ENCODE peak calls at places on chromosomes 11 and 22, in four cellular contexts. One of them, this sample, is unnamed.

GRCh38 chr11:130979386-130979972 is 63.2 kb upstream of the SNX19 start:
- DNase-seq in A549: peak; percentile 3
- DNase-seq in spleen: no peak
- DNase-seq in Peyer's patch: no peak
- DNase-seq in this sample: no peak

GRCh38 chr11:117931971-117932370 is 2.8 kb upstream of the TMPRSS13 start:
- DNase-seq in Peyer's patch: peak; percentile 46
- DNase-seq in A549: no peak
- DNase-seq in spleen: peak; percentile 69
- DNase-seq in this sample: no peak

GRCh38 chr22:36355362-36355761 is 32.4 kb downstream of the MYH9 start:
- DNase-seq in spleen: no peak
- DNase-seq in A549: no peak
- DNase-seq in Peyer's patch: no peak
- DNase-seq in this sample: no peak

GRCh38 chr11:35006389-35007128 is 90.1 kb downstream of the PDHX start:
- DNase-seq in A549: no peak
- DNase-seq in spleen: no peak
- DNase-seq in Peyer's patch: no peak
- DNase-seq in this sample: no peak

GRCh38 chr11:64559351-64560138 is 31.5 kb upstream of the SLC22A12 start:
- DNase-seq in Peyer's patch: no peak
- DNase-seq in spleen: peak; percentile 55
- DNase-seq in A549: no peak
- DNase-seq in this sample: no peak

GRCh38 chr11:287821-288327 is 1.1 kb upstream of the PGGHG start:
- DNase-seq in spleen: peak; percentile 89
- DNase-seq in A549: no peak
- DNase-seq in Peyer's patch: peak; percentile 86
- DNase-seq in this sample: no peak

GRCh38 chr11:8235925-8236324 is 27.8 kb downstream of the LMO1 start:
- DNase-seq in Peyer's patch: no peak
- DNase-seq in A549: no peak
- DNase-seq in spleen: peak; percentile 17
- DNase-seq in this sample: no peak

GRCh38 chr11:120196857-120197253 is 14.0 kb upstream of the OAF start:
- DNase-seq in A549: no peak
- DNase-seq in spleen: no peak
- DNase-seq in Peyer's patch: no peak
- DNase-seq in this sample: no peak

GRCh38 chr11:18408558-18409242 is 3.4 kb upstream of the LDHC start:
- DNase-seq in A549: no peak
- DNase-seq in Peyer's patch: no peak
- DNase-seq in spleen: no peak
- DNase-seq in this sample: no peak
- TF ChIP-seq POLR2A in A549: no peak
- TF ChIP-seq POLR2A in Peyer's patch: no peak
- TF ChIP-seq POLR2A in spleen: no peak
- TF ChIP-seq POLR2A in this sample: no peak

DNA sequence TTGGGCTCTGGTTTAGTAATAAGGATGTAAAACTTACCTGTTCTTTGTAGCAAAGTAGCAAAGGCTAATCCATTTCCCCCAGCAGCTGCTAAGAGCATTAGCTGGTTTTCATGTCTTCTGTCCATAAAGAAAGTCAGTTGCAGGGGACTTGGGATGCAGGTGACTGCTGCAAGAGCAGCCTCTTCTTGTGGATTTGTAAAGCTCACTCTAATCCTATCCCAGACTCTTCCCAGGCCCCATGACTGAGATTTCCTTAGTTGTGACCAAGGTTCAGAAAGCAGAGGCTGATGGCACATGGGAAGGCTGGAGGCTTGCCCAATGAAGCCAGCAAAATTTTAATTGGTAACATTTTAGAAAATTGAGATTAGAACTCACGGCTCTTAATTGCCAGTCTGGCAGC is 94.4 kb upstream of the HORMAD2 start:
- DNase-seq in A549: no peak
- DNase-seq in Peyer's patch: no peak
- DNase-seq in spleen: no peak
- DNase-seq in this sample: no peak
- H3K27ac ChIP-seq in A549: no peak overlapping the region
- H3K27ac ChIP-seq in Peyer's patch: no peak overlapping the region
- H3K27ac ChIP-seq in spleen: no peak overlapping the region
- H3K27ac ChIP-seq in this sample: no peak overlapping the region

DNA sequence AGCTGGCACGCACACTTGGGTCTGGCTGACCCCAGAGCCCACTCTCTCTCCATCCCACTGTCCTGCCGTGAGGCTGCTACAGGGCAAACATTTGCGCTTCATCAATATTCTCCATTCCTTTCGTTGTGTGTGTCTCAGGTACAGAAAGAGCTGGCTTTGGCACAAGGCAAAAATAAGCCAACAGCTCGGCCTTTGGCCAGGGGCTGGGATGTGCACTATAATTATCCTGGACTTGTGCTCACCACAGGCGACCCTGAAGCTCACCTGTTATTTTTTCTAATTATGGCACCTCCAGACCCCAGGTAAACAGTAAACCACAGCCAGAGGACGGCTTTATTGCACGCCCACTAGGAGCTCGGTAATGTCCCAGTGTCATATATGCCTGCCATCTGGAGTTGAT is 10.9 kb downstream of the ZMAT5 start:
- DNase-seq in A549: no peak
- DNase-seq in Peyer's patch: no peak
- DNase-seq in spleen: no peak
- DNase-seq in this sample: no peak
- TF ChIP-seq POLR2A in A549: no peak
- TF ChIP-seq POLR2A in Peyer's patch: no peak
- TF ChIP-seq POLR2A in spleen: no peak
- TF ChIP-seq POLR2A in this sample: no peak

DNA sequence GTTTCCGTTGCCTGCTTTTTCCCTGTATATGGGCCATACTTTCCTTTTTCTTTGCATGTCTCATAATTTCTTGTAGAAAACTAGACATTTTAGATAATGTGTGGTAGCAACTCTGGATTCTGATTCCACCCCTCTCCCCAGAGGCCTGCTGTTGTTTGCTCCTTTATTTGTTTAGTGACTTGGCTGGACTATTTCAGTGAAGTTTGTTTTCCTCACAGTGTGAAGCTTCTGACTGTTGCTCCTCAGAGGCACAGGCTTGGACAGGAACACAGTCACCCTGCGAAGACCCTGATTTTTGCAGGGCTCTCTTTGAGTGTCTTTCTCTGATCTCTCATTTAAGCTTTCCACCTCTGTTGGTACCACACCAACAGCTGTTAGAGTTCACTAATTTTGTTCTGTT is 72.5 kb downstream of the SWAP70 start:
- DNase-seq in A549: no peak
- DNase-seq in spleen: no peak
- DNase-seq in Peyer's patch: no peak
- DNase-seq in this sample: no peak
- H3K27ac ChIP-seq in A549: peak overlapping the region; percentile 4
- H3K27ac ChIP-seq in spleen: no peak overlapping the region
- H3K27ac ChIP-seq in Peyer's patch: no peak overlapping the region
- H3K27ac ChIP-seq in this sample: no peak overlapping the region

GRCh38 chr22:23763579-23764331 is 965 bp downstream of the C22orf15 start:
- DNase-seq in spleen: peak; percentile 92
- DNase-seq in A549: no peak
- DNase-seq in Peyer's patch: peak; percentile 66
- DNase-seq in this sample: no peak

GRCh38 chr22:23764931-23765881 is 2.4 kb downstream of the C22orf15 start:
- DNase-seq in A549: no peak
- DNase-seq in spleen: no peak
- DNase-seq in Peyer's patch: no peak
- DNase-seq in this sample: no peak

GRCh38 chr22:23767303-23767672 is 484 bp downstream of the CHCHD10 start:
- DNase-seq in spleen: no peak
- DNase-seq in A549: no peak
- DNase-seq in Peyer's patch: no peak
- DNase-seq in this sample: no peak

GRCh38 chr22:23769321-23769965 is 1.7 kb upstream of the CHCHD10 start:
- DNase-seq in Peyer's patch: no peak
- DNase-seq in spleen: no peak
- DNase-seq in A549: no peak
- DNase-seq in this sample: no peak

GRCh38 chr22:23767673-23768548 is at the start of gene CHCHD10:
- DNase-seq in A549: peak; percentile 65
- DNase-seq in Peyer's patch: peak; percentile 93
- DNase-seq in spleen: peak; percentile 95
- DNase-seq in this sample: peak; percentile 81
- TF ChIP-seq POLR2A in A549: peak; percentile 52
- TF ChIP-seq POLR2A in Peyer's patch: peak; percentile 95
- TF ChIP-seq POLR2A in spleen: peak; percentile 70
- TF ChIP-seq POLR2A in this sample: peak; percentile 83

This sample was measured in prostate gland.